ENCODE peak calls at places on chromosomes 1 and 21, in six cellular contexts. One of them, this sample, is unnamed.

GRCh38 chr1:112508242-112509004 is at the start of gene WNT2B:
- DNase-seq in NAMALWA: peak
- DNase-seq in NB4: peak
- DNase-seq in DMS53: peak
- DNase-seq in transverse colon: peak
- DNase-seq in stromal cell of bone marrow: no peak
- DNase-seq in this sample: no peak

GRCh38 chr1:160219062-160219929 is 14.1 kb downstream of the PEA15 start:
- DNase-seq in NAMALWA: no peak
- DNase-seq in NB4: peak
- DNase-seq in DMS53: peak
- DNase-seq in transverse colon: peak
- DNase-seq in stromal cell of bone marrow: peak
- DNase-seq in this sample: peak

GRCh38 chr1:20709868-20710267 is 7.9 kb downstream of the KIF17 start:
- DNase-seq in NAMALWA: no peak
- DNase-seq in NB4: no peak
- DNase-seq in DMS53: no peak
- DNase-seq in transverse colon: no peak
- DNase-seq in stromal cell of bone marrow: no peak
- DNase-seq in this sample: no peak

GRCh38 chr1:24052119-24052695 is 59.7 kb downstream of the MYOM3 start:
- DNase-seq in NAMALWA: no peak
- DNase-seq in NB4: no peak
- DNase-seq in DMS53: no peak
- DNase-seq in transverse colon: no peak
- DNase-seq in stromal cell of bone marrow: no peak
- DNase-seq in this sample: no peak

GRCh38 chr1:47938556-47938955 is 58.6 kb downstream of the TRABD2B start:
- DNase-seq in NAMALWA: no peak
- DNase-seq in NB4: no peak
- DNase-seq in DMS53: no peak
- DNase-seq in transverse colon: no peak
- DNase-seq in stromal cell of bone marrow: no peak
- DNase-seq in this sample: no peak

GRCh38 chr21:43758132-43758619 is 17.9 kb downstream of the CSTB start:
- DNase-seq in NAMALWA: no peak
- DNase-seq in NB4: no peak
- DNase-seq in DMS53: no peak
- DNase-seq in transverse colon: no peak
- DNase-seq in stromal cell of bone marrow: peak
- DNase-seq in this sample: peak

GRCh38 chr21:45574081-45574501 is 31.9 kb upstream of the SLC19A1 start:
- DNase-seq in NAMALWA: no peak
- DNase-seq in NB4: no peak
- DNase-seq in DMS53: no peak
- DNase-seq in transverse colon: no peak
- DNase-seq in stromal cell of bone marrow: no peak
- DNase-seq in this sample: no peak

GRCh38 chr1:56446531-56447098 is 132.7 kb downstream of the PLPP3 start:
- DNase-seq in NAMALWA: no peak
- DNase-seq in NB4: no peak
- DNase-seq in DMS53: no peak
- DNase-seq in transverse colon: peak
- DNase-seq in stromal cell of bone marrow: peak
- DNase-seq in this sample: no peak

GRCh38 chr1:209326876-209327275 is 256.6 kb upstream of the CAMK1G start:
- DNase-seq in NAMALWA: no peak
- DNase-seq in NB4: no peak
- DNase-seq in DMS53: no peak
- DNase-seq in transverse colon: no peak
- DNase-seq in stromal cell of bone marrow: no peak
- DNase-seq in this sample: no peak

GRCh38 chr1:194809665-194810064 is 1623.3 kb upstream of the B3GALT2 start:
- DNase-seq in NAMALWA: no peak
- DNase-seq in NB4: no peak
- DNase-seq in DMS53: peak
- DNase-seq in transverse colon: no peak
- DNase-seq in stromal cell of bone marrow: no peak
- DNase-seq in this sample: no peak

GRCh38 chr1:37809942-37810341 is 1.9 kb upstream of the YRDC start:
- DNase-seq in NAMALWA: no peak
- DNase-seq in NB4: peak
- DNase-seq in DMS53: no peak
- DNase-seq in transverse colon: no peak
- DNase-seq in stromal cell of bone marrow: peak
- DNase-seq in this sample: no peak

GRCh38 chr1:222288056-222288455 is 259.8 kb downstream of the HHIPL2 start:
- DNase-seq in NAMALWA: no peak
- DNase-seq in NB4: peak
- DNase-seq in DMS53: no peak
- DNase-seq in transverse colon: no peak
- DNase-seq in stromal cell of bone marrow: peak
- DNase-seq in this sample: no peak

GRCh38 chr1:161763522-161764098 is 2.5 kb upstream of the ATF6 start:
- DNase-seq in NAMALWA: peak
- DNase-seq in NB4: peak
- DNase-seq in DMS53: peak
- DNase-seq in transverse colon: no peak
- DNase-seq in stromal cell of bone marrow: no peak
- DNase-seq in this sample: no peak

GRCh38 chr1:225817611-225818061 is 7.7 kb downstream of the EPHX1 start:
- DNase-seq in NAMALWA: no peak
- DNase-seq in NB4: peak
- DNase-seq in DMS53: peak
- DNase-seq in transverse colon: peak
- DNase-seq in stromal cell of bone marrow: peak
- DNase-seq in this sample: peak

GRCh38 chr1:58596631-58597052 is 19.6 kb upstream of the TACSTD2 start:
- DNase-seq in NAMALWA: no peak
- DNase-seq in NB4: no peak
- DNase-seq in DMS53: peak
- DNase-seq in transverse colon: no peak
- DNase-seq in stromal cell of bone marrow: no peak
- DNase-seq in this sample: no peak

GRCh38 chr21:41160036-41160435 is 7.9 kb upstream of the BACE2 start:
- DNase-seq in NAMALWA: no peak
- DNase-seq in NB4: no peak
- DNase-seq in DMS53: no peak
- DNase-seq in transverse colon: no peak
- DNase-seq in stromal cell of bone marrow: no peak
- DNase-seq in this sample: no peak

GRCh38 chr1:167938083-167938482 is 1.2 kb upstream of the MPC2 start:
- DNase-seq in NAMALWA: peak
- DNase-seq in NB4: peak
- DNase-seq in DMS53: peak
- DNase-seq in transverse colon: no peak
- DNase-seq in stromal cell of bone marrow: no peak
- DNase-seq in this sample: no peak

GRCh38 chr1:58779837-58780585 is 3.8 kb downstream of the JUN start:
- DNase-seq in NAMALWA: peak
- DNase-seq in NB4: peak
- DNase-seq in DMS53: peak
- DNase-seq in transverse colon: peak
- DNase-seq in stromal cell of bone marrow: peak
- DNase-seq in this sample: peak

GRCh38 chr1:45836451-45836850 is 33.0 kb downstream of the MAST2 start:
- DNase-seq in NAMALWA: no peak
- DNase-seq in NB4: no peak
- DNase-seq in DMS53: no peak
- DNase-seq in transverse colon: no peak
- DNase-seq in stromal cell of bone marrow: no peak
- DNase-seq in this sample: no peak

GRCh38 chr1:37250371-37250770 is 216.1 kb upstream of the GRIK3 start:
- DNase-seq in NAMALWA: no peak
- DNase-seq in NB4: no peak
- DNase-seq in DMS53: no peak
- DNase-seq in transverse colon: no peak
- DNase-seq in stromal cell of bone marrow: no peak
- DNase-seq in this sample: no peak

GRCh38 chr1:63691672-63692425 is 82.0 kb upstream of the ROR1 start:
- DNase-seq in NAMALWA: peak
- DNase-seq in NB4: peak
- DNase-seq in DMS53: peak
- DNase-seq in transverse colon: peak
- DNase-seq in stromal cell of bone marrow: peak
- DNase-seq in this sample: peak

GRCh38 chr1:67645495-67646144 is 39.4 kb upstream of the GADD45A start:
- DNase-seq in NAMALWA: no peak
- DNase-seq in NB4: no peak
- DNase-seq in DMS53: peak
- DNase-seq in transverse colon: peak
- DNase-seq in stromal cell of bone marrow: peak
- DNase-seq in this sample: no peak

GRCh38 chr21:43352138-43352537 is 74.8 kb downstream of the SIK1 start:
- DNase-seq in NAMALWA: no peak
- DNase-seq in NB4: no peak
- DNase-seq in DMS53: no peak
- DNase-seq in transverse colon: no peak
- DNase-seq in stromal cell of bone marrow: no peak
- DNase-seq in this sample: no peak

GRCh38 chr1:84442256-84442655 is 36.8 kb upstream of the RPF1 start:
- DNase-seq in NAMALWA: peak
- DNase-seq in NB4: peak
- DNase-seq in DMS53: peak
- DNase-seq in transverse colon: no peak
- DNase-seq in stromal cell of bone marrow: peak
- DNase-seq in this sample: peak

GRCh38 chr1:201488817-201489581 is 17.9 kb downstream of the CSRP1 start:
- DNase-seq in NAMALWA: no peak
- DNase-seq in NB4: no peak
- DNase-seq in DMS53: no peak
- DNase-seq in transverse colon: no peak
- DNase-seq in stromal cell of bone marrow: peak
- DNase-seq in this sample: no peak

GRCh38 chr1:203390298-203390697 is 39.4 kb upstream of the FMOD start:
- DNase-seq in NAMALWA: no peak
- DNase-seq in NB4: no peak
- DNase-seq in DMS53: no peak
- DNase-seq in transverse colon: no peak
- DNase-seq in stromal cell of bone marrow: no peak
- DNase-seq in this sample: no peak

GRCh38 chr1:113073457-113073950 is 506 bp downstream of the LRIG2 start:
- DNase-seq in NAMALWA: no peak
- DNase-seq in NB4: peak
- DNase-seq in DMS53: peak
- DNase-seq in transverse colon: peak
- DNase-seq in stromal cell of bone marrow: peak
- DNase-seq in this sample: peak

GRCh38 chr1:167196185-167196584 is 24.5 kb upstream of the POU2F1 start:
- DNase-seq in NAMALWA: no peak
- DNase-seq in NB4: no peak
- DNase-seq in DMS53: no peak
- DNase-seq in transverse colon: no peak
- DNase-seq in stromal cell of bone marrow: no peak
- DNase-seq in this sample: no peak